ENCODE peak calls at places on chromosomes 3 and 15, in ten cellular contexts. J is GM12878; M is NT2/D1; H is DND-41; V is heart right ventricle; D is CD8-positive, alpha-beta memory T cell; G is upper lobe of right lung; X is Jurkat, Clone E6-1; L is kidney; P is aorta. A is an unnamed sample.

GRCh38 chr3:181720281-181720680 is 8.6 kb downstream of the SOX2 start:
- DNase-seq in J (no peak), M (no peak), H (no peak), V (no peak), D (no peak), G (no peak), X (no peak), L (no peak), P (no peak), A (no peak)

GRCh38 chr3:123150449-123150954 is 51.2 kb upstream of the SEC22A start:
- DNase-seq in J (no peak), M (no peak), H (no peak), V (no peak), D (no peak), G (no peak), X (no peak), L (no peak), P (no peak), A (no peak)

GRCh38 chr3:156317457-156317856 is 197.1 kb downstream of the KCNAB1 start:
- DNase-seq in J (no peak), M (no peak), H (no peak), V (no peak), D (no peak), G (no peak), X (no peak), L (no peak), P (no peak), A (no peak)

GRCh38 chr3:127585163-127585812 is 5.2 kb downstream of the TPRA1 start:
- DNase-seq in J (no peak), M (no peak), H (no peak), V (no peak), D (no peak), G (no peak), X (no peak), L (no peak), P (no peak), A (no peak)

GRCh38 chr3:100706365-100706764 is 2.9 kb upstream of the TFG start:
- DNase-seq in J (no peak), M (no peak), H (no peak), V (no peak), D (no peak), G (no peak), X (no peak), L (no peak), P (no peak), A (no peak)

GRCh38 chr3:13533823-13534435 is 15.0 kb upstream of the FBLN2 start:
- DNase-seq in J (no peak), M (no peak), H (no peak), V (no peak), D (no peak), G (no peak), X (no peak), L (peak), P (peak), A (no peak)

GRCh38 chr15:99014803-99015676 is 7.4 kb upstream of the PGPEP1L start:
- DNase-seq in J (no peak), M (peak), H (peak), V (peak), D (no peak), G (peak), X (peak), L (peak), P (peak), A (peak)

GRCh38 chr3:162984752-162985151 is 1488.1 kb downstream of the OTOL1 start:
- DNase-seq in J (no peak), M (no peak), H (no peak), V (no peak), D (no peak), G (no peak), X (no peak), L (no peak), P (no peak), A (no peak)

GRCh38 chr3:142779591-142779990 is 55.8 kb downstream of the TRPC1 start:
- DNase-seq in J (no peak), M (no peak), H (no peak), V (no peak), D (no peak), G (no peak), X (no peak), L (no peak), P (no peak), A (no peak)

GRCh38 chr3:65575376-65575840 is 463.3 kb downstream of the MAGI1 start:
- DNase-seq in J (no peak), M (no peak), H (no peak), V (no peak), D (no peak), G (no peak), X (no peak), L (no peak), P (no peak), A (no peak)

GRCh38 chr3:65873028-65873427 is 165.7 kb downstream of the MAGI1 start:
- DNase-seq in J (no peak), M (no peak), H (no peak), V (peak), D (no peak), G (no peak), X (no peak), L (no peak), P (no peak), A (no peak)

GRCh38 chr3:99895706-99896441 is 78.2 kb downstream of the CMSS1 start:
- DNase-seq in J (no peak), M (no peak), H (no peak), V (no peak), D (no peak), G (no peak), X (no peak), L (no peak), P (no peak), A (no peak)

GRCh38 chr15:70320077-70320830 is 222.5 kb upstream of the TLE3 start:
- DNase-seq in J (no peak), M (no peak), H (no peak), V (no peak), D (no peak), G (no peak), X (no peak), L (no peak), P (no peak), A (no peak)

GRCh38 chr15:101522091-101522490 is 32.6 kb upstream of the PCSK6 start:
- DNase-seq in J (no peak), M (no peak), H (no peak), V (no peak), D (no peak), G (no peak), X (no peak), L (no peak), P (no peak), A (no peak)

GRCh38 chr3:81500039-81500438 is 261.4 kb downstream of the GBE1 start:
- DNase-seq in J (no peak), M (no peak), H (no peak), V (no peak), D (no peak), G (no peak), X (no peak), L (no peak), P (no peak), A (no peak)

GRCh38 chr3:128549283-128550112 is 56.5 kb upstream of the GATA2 start:
- DNase-seq in J (no peak), M (no peak), H (no peak), V (peak), D (no peak), G (peak), X (no peak), L (peak), P (peak), A (no peak)

GRCh38 chr3:49806838-49807237 is 3.8 kb downstream of the INKA1 start:
- DNase-seq in J (no peak), M (no peak), H (no peak), V (no peak), D (no peak), G (no peak), X (no peak), L (no peak), P (no peak), A (no peak)

GRCh38 chr3:132628157-132628556 is 31.1 kb downstream of the ACKR4 start:
- DNase-seq in J (no peak), M (no peak), H (no peak), V (no peak), D (no peak), G (no peak), X (no peak), L (no peak), P (no peak), A (no peak)

GRCh38 chr3:10410383-10411002 is 89.6 kb upstream of the SEC13 start:
- DNase-seq in J (no peak), M (no peak), H (no peak), V (no peak), D (no peak), G (peak), X (no peak), L (no peak), P (no peak), A (no peak)

GRCh38 chr3:134348524-134348923 is 25.7 kb downstream of the AMOTL2 start:
- DNase-seq in J (no peak), M (no peak), H (no peak), V (no peak), D (no peak), G (peak), X (no peak), L (no peak), P (peak), A (no peak)

GRCh38 chr3:58422756-58423324 is 10.8 kb downstream of the PDHB start:
- DNase-seq in J (no peak), M (no peak), H (no peak), V (no peak), D (no peak), G (no peak), X (no peak), L (no peak), P (no peak), A (no peak)

GRCh38 chr15:40016224-40016865 is 22.6 kb downstream of the SRP14 start:
- DNase-seq in J (no peak), M (no peak), H (no peak), V (no peak), D (no peak), G (no peak), X (no peak), L (no peak), P (no peak), A (no peak)

GRCh38 chr15:70713547-70714414 is 49.6 kb downstream of the UACA start:
- DNase-seq in J (no peak), M (no peak), H (no peak), V (no peak), D (no peak), G (no peak), X (no peak), L (no peak), P (no peak), A (no peak)

GRCh38 chr3:191961529-191961928 is 500.6 kb downstream of the PYDC2 start:
- DNase-seq in J (no peak), M (no peak), H (no peak), V (no peak), D (no peak), G (no peak), X (no peak), L (no peak), P (no peak), A (no peak)

GRCh38 chr3:191959876-191960418 is 499.0 kb downstream of the PYDC2 start:
- DNase-seq in J (no peak), M (no peak), H (no peak), V (no peak), D (no peak), G (no peak), X (no peak), L (no peak), P (no peak), A (no peak)

GRCh38 chr3:191962324-191962723 is 501.4 kb downstream of the PYDC2 start:
- DNase-seq in J (no peak), M (no peak), H (no peak), V (no peak), D (no peak), G (no peak), X (no peak), L (no peak), P (no peak), A (no peak)

GRCh38 chr3:191961036-191961435 is 500.1 kb downstream of the PYDC2 start:
- DNase-seq in J (no peak), M (no peak), H (no peak), V (no peak), D (no peak), G (no peak), X (no peak), L (no peak), P (no peak), A (no peak)

DNA sequence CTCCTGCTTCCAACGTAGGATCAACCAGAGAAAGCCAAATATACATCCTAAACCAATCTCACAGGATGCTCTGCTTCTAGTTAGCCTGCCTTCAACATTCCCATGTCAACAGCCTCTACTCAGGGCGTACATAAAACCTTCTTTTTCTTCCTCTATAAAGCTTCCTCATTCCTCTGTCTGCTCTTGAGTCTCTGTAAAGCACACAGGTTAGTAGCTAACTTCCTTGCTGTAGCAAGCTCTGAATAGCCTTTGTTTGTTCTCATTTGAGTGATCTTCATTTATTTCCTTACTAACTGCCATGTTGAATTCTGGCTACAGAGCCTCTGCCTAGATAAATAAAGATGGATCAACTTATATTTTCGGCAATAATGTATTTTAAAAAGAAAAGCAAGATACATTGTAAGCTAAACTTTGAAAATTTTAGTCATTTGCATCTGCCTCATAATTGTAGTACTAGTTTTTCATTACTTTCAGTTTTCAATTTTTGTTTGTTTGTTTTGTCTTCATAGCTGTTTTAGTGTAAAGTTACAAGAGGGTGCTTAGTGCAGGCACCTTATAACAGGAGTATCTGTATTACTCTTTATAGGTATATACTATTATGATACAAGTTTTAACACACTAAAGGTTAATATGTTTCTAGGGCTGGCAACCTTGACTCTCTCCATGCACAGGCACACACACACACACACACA is 498.2 kb downstream of the PYDC2 start:
- DNase-seq in J (no peak), M (no peak), H (no peak), V (no peak), D (no peak), G (no peak), X (no peak), L (no peak), P (no peak), A (no peak)
- H3K4me3 ChIP-seq in J (no peak), M (no peak), H (no peak), V (no peak), D (no peak), G (no peak), X (no peak), L (no peak), P (no peak), A (no peak)

DNA sequence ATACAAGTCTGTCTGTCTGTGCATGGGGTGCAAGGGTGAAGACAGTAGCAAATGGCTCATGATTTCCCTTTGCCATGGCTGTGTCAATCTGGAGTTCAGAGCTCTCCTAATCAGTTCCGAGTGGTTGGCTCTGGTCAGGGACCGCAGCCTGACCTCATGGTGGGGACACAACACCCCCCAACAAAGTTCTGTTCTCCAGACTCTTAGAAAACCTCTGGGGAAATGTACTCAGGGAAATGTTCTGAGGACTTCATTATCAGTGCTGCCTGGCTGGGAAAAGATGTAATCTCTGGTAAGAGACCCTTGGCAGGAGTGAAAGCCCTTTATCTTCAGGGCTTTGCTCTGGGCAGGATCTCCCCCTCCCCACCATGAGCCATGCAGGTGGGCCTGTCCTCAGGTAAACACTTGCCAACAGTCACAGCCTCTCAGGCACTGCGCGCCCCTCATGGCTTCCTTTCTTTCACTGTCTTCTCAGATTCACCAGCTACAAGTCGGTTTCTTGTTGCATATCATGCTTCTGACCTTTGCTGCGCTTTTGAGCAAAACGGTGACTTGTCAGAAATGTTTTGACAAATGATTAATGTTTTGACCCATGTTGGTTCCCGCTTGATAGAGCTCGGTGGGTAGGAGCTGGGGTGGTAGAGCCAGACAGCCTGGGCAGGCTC is 95.5 kb downstream of the ST6GAL1 start:
- DNase-seq in J (peak), M (no peak), H (no peak), V (no peak), D (no peak), G (no peak), X (no peak), L (no peak), P (no peak), A (no peak)
- H3K4me3 ChIP-seq in J (peak), M (no peak), H (no peak), V (no peak), D (peak), G (no peak), X (no peak), L (peak), P (no peak), A (no peak)

DNA sequence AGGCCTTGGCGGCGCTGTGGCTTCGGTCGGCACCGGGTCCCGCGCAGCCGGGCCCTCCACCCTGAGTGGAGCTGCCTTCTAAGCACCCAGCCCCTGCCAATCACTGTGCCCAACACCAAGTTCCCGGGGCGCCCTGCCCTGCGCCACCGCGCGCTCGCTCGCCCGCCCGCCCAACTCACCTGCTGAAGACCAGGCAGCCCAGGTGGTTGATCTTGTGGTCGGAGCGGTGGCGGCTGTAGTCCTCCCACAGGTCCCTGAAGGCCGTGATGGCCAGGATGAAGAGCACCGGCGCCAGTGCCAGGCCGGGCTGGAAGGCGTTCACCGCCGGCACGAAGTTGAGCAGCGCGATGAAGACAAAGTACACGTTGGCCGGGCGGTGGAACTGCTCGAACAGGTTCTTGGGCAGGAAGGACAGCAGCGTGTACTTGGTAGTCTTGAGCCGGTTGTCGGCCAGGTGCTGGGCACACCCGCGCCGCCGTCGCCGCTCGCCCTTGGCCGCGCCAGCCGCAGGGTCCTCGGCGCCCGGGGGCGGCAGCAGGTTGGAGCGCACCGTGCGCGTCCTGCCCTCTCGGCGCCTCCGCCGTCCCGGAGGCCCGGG is 559 bp downstream of the ATP10A start:
- DNase-seq in J (no peak), M (no peak), H (no peak), V (no peak), D (no peak), G (peak), X (no peak), L (no peak), P (peak), A (no peak)
- H3K4me3 ChIP-seq in J (no peak), M (peak), H (no peak), V (peak), D (peak), G (peak), X (peak), L (peak), P (peak), A (no peak)

GRCh38 chr3:197975311-197975710 is 15.3 kb downstream of the LMLN start:
- DNase-seq in J (no peak), M (no peak), H (no peak), V (no peak), D (no peak), G (no peak), X (no peak), L (no peak), P (no peak), A (no peak)

GRCh38 chr3:197974016-197974415 is 14.0 kb downstream of the LMLN start:
- DNase-seq in J (no peak), M (no peak), H (no peak), V (no peak), D (no peak), G (no peak), X (no peak), L (no peak), P (no peak), A (no peak)

DNA sequence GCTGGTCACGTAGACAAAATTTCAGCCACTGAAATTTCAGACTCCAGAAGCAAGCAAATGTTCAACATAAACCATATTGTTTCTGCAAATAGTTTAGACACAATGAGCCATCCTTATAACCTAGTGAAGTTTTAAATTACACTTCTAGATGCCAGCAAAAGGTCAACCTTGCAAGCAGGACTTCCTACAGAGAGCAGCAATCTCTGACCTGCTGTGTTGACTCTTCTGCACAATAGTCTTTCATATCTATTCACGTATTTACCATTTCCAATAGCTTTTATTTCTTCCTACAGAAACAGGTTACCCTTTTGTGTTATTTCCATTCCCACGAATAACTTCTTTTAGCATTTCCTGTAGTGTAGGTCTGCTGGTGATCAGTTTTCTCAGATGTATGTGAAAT is 10.6 kb downstream of the LMLN start:
- DNase-seq in J (no peak), M (no peak), H (no peak), V (no peak), D (no peak), G (no peak), X (no peak), L (no peak), P (no peak), A (no peak)
- H3K4me3 ChIP-seq in J (no peak), M (no peak), H (no peak), V (no peak), D (no peak), G (no peak), X (no peak), L (no peak), P (no peak), A (no peak)

DNA sequence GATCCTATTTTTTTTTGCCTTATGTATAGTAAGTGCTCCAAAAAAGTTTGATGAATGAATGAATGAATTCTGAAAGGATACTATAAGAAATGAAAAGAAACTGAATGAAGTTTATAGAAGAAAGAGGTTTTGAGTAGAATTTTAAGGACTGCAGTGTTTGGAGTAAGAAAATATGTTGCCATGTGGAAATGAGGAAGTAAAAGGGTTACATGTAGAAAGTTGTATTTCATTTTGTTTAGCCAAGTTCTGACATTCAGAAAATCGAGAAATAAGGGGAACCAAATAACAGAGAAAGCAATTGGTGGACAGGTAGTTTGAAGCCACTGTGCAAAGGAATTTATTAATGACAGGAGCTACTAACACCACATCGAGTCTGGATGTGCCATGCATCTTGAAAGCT is 200.7 kb downstream of the SATB1 start:
- DNase-seq in J (no peak), M (no peak), H (no peak), V (no peak), D (no peak), G (no peak), X (no peak), L (no peak), P (no peak), A (no peak)
- H3K4me3 ChIP-seq in J (no peak), M (no peak), H (no peak), V (no peak), D (no peak), G (no peak), X (no peak), L (no peak), P (no peak), A (peak)